ENCODE peak calls at places on chromosomes 11 and 22, in ten cellular contexts. F is cardiac muscle cell, R is IMR-90, I is tibial artery, O is heart right ventricle, L is hepatocyte, B is ascending aorta, V is tibial nerve, Z is neural progenitor cell, U is left ventricle myocardium inferior. M is an unnamed sample.

GRCh38 chr11:120228794-120229384 is 11.1 kb upstream of the POU2F3 start:
- DNase-seq in F (no peak), R (no peak), I (no peak), O (no peak), L (no peak), B (no peak), V (no peak), Z (peak), U (no peak), M (no peak)

GRCh38 chr11:5737091-5737490 is 843 bp downstream of the OR56B1 start:
- DNase-seq in F (no peak), R (peak), I (no peak), O (no peak), L (no peak), B (no peak), V (no peak), Z (no peak), U (no peak), M (no peak)

GRCh38 chr11:763073-763463 is 14.2 kb downstream of the GATD1 start:
- DNase-seq in F (no peak), R (no peak), I (no peak), O (no peak), L (peak), B (no peak), V (no peak), Z (no peak), U (no peak), M (no peak)

GRCh38 chr11:9120659-9121350 is 29.4 kb upstream of the SCUBE2 start:
- DNase-seq in F (peak), R (no peak), I (no peak), O (no peak), L (no peak), B (no peak), V (no peak), Z (peak), U (no peak), M (no peak)

GRCh38 chr11:42524534-42525227 is 787.1 kb upstream of the API5 start:
- DNase-seq in F (peak), R (no peak), I (peak), O (peak), L (peak), B (no peak), V (peak), Z (peak), U (peak), M (no peak)

GRCh38 chr11:125872138-125872491 is 15.4 kb upstream of the HYLS1 start:
- DNase-seq in F (no peak), R (no peak), I (no peak), O (no peak), L (peak), B (no peak), V (no peak), Z (no peak), U (no peak), M (no peak)

GRCh38 chr22:25402160-25402500 is 162.3 kb upstream of the GRK3 start:
- DNase-seq in F (no peak), R (no peak), I (no peak), O (no peak), L (no peak), B (no peak), V (no peak), Z (no peak), U (no peak), M (no peak)

GRCh38 chr11:76947790-76948189 is 86.4 kb upstream of the B3GNT6 start:
- DNase-seq in F (no peak), R (no peak), I (no peak), O (no peak), L (no peak), B (no peak), V (no peak), Z (no peak), U (no peak), M (no peak)

GRCh38 chr22:47570300-47570685 is 807.8 kb downstream of the TBC1D22A start:
- DNase-seq in F (no peak), R (no peak), I (peak), O (no peak), L (no peak), B (peak), V (no peak), Z (no peak), U (no peak), M (no peak)

GRCh38 chr11:46981429-46981828 is 44.9 kb downstream of the CSTPP1 start:
- DNase-seq in F (no peak), R (no peak), I (no peak), O (no peak), L (no peak), B (no peak), V (no peak), Z (no peak), U (no peak), M (no peak)

GRCh38 chr22:41873391-41873790 is 40.5 kb downstream of the SREBF2 start:
- DNase-seq in F (no peak), R (no peak), I (no peak), O (no peak), L (no peak), B (no peak), V (no peak), Z (no peak), U (no peak), M (no peak)

GRCh38 chr22:19429950-19430889 is 1.3 kb downstream of the HIRA start:
- DNase-seq in F (peak), R (peak), I (no peak), O (peak), L (peak), B (no peak), V (no peak), Z (peak), U (peak), M (no peak)

GRCh38 chr11:7457211-7457610 is 28.1 kb upstream of the OLFML1 start:
- DNase-seq in F (no peak), R (no peak), I (no peak), O (no peak), L (no peak), B (no peak), V (no peak), Z (no peak), U (no peak), M (no peak)

GRCh38 chr22:28780296-28780695 is 7.8 kb downstream of the CCDC117 start:
- DNase-seq in F (no peak), R (no peak), I (no peak), O (no peak), L (no peak), B (no peak), V (no peak), Z (no peak), U (no peak), M (no peak)

GRCh38 chr22:36197601-36198146 is 3.9 kb downstream of the APOL4 start:
- DNase-seq in F (peak), R (no peak), I (no peak), O (peak), L (peak), B (peak), V (peak), Z (peak), U (no peak), M (no peak)

GRCh38 chr11:76839326-76839725 is 21.4 kb upstream of the ACER3 start:
- DNase-seq in F (no peak), R (no peak), I (no peak), O (no peak), L (peak), B (no peak), V (no peak), Z (no peak), U (no peak), M (no peak)

GRCh38 chr11:61961570-61962212 is 5.7 kb downstream of the FTH1 start:
- DNase-seq in F (no peak), R (no peak), I (peak), O (peak), L (peak), B (peak), V (peak), Z (no peak), U (peak), M (no peak)

GRCh38 chr11:123838199-123838598 is 32.0 kb upstream of the OR6M1 start:
- DNase-seq in F (peak), R (no peak), I (no peak), O (no peak), L (no peak), B (no peak), V (no peak), Z (no peak), U (no peak), M (no peak)

GRCh38 chr22:50691521-50691920 is 18.9 kb downstream of the SHANK3 start:
- DNase-seq in F (peak), R (peak), I (peak), O (peak), L (no peak), B (peak), V (no peak), Z (peak), U (no peak), M (no peak)

GRCh38 chr11:91243065-91243464 is 981.6 kb upstream of the FAT3 start:
- DNase-seq in F (no peak), R (peak), I (no peak), O (no peak), L (no peak), B (no peak), V (no peak), Z (no peak), U (no peak), M (no peak)

GRCh38 chr11:6746086-6746618 is 25.6 kb downstream of the OR2AG2 start:
- DNase-seq in F (no peak), R (no peak), I (no peak), O (no peak), L (no peak), B (no peak), V (no peak), Z (no peak), U (no peak), M (no peak)

GRCh38 chr22:36790648-36791047 is 14.7 kb upstream of the IFT27 start:
- DNase-seq in F (no peak), R (no peak), I (no peak), O (no peak), L (no peak), B (no peak), V (no peak), Z (no peak), U (no peak), M (no peak)

GRCh38 chr11:57463596-57464342 is 3.4 kb downstream of the RTN4RL2 start:
- DNase-seq in F (no peak), R (no peak), I (no peak), O (no peak), L (no peak), B (no peak), V (no peak), Z (peak), U (no peak), M (no peak)

GRCh38 chr11:96313163-96313562 is 29.8 kb downstream of the MAML2 start:
- DNase-seq in F (no peak), R (no peak), I (no peak), O (no peak), L (no peak), B (no peak), V (no peak), Z (no peak), U (no peak), M (no peak)

GRCh38 chr11:112844530-112844929 is 116.7 kb upstream of the NCAM1 start:
- DNase-seq in F (no peak), R (no peak), I (no peak), O (no peak), L (no peak), B (no peak), V (no peak), Z (peak), U (no peak), M (no peak)

GRCh38 chr11:72441647-72442267 is 7.4 kb upstream of the CLPB start:
- DNase-seq in F (no peak), R (peak), I (no peak), O (peak), L (no peak), B (no peak), V (no peak), Z (no peak), U (no peak), M (no peak)

GRCh38 chr22:32457031-32457430 is 7.2 kb downstream of the BPIFC start:
- DNase-seq in F (no peak), R (no peak), I (no peak), O (no peak), L (no peak), B (no peak), V (no peak), Z (no peak), U (no peak), M (no peak)
- TF ChIP-seq CTCF in F (no peak), R (no peak), I (no peak), O (no peak), L (no peak), B (no peak), V (no peak), Z (no peak), U (no peak), M (no peak)

GRCh38 chr11:28105869-28106268 is 2.1 kb downstream of the KIF18A start:
- DNase-seq in F (no peak), R (no peak), I (no peak), O (no peak), L (no peak), B (no peak), V (no peak), Z (no peak), U (no peak), M (no peak)
- H3K4me3 ChIP-seq in F (peak), R (no peak), I (no peak), O (no peak), L (no peak), B (no peak), V (no peak), Z (peak), U (no peak), M (no peak)

GRCh38 chr22:17774206-17774927 is at the start of gene BID:
- DNase-seq in F (peak), R (peak), I (no peak), O (peak), L (peak), B (no peak), V (no peak), Z (peak), U (peak), M (no peak)

GRCh38 chr22:17772963-17773605 is 1.2 kb downstream of the BID start:
- DNase-seq in F (no peak), R (peak), I (no peak), O (no peak), L (peak), B (no peak), V (no peak), Z (no peak), U (no peak), M (no peak)

GRCh38 chr22:17775781-17776470 is 1.7 kb upstream of the BID start:
- DNase-seq in F (no peak), R (no peak), I (no peak), O (no peak), L (no peak), B (no peak), V (no peak), Z (no peak), U (no peak), M (no peak)

GRCh38 chr22:17773606-17774205 is 563 bp downstream of the BID start:
- DNase-seq in F (peak), R (peak), I (no peak), O (no peak), L (peak), B (no peak), V (no peak), Z (peak), U (peak), M (no peak)

GRCh38 chr22:17774928-17775675 is 833 bp upstream of the BID start:
- DNase-seq in F (no peak), R (no peak), I (no peak), O (no peak), L (no peak), B (no peak), V (no peak), Z (peak), U (no peak), M (no peak)
- H3K27ac ChIP-seq in F (no peak), R (no peak), I (no peak), O (peak), L (no peak), B (no peak), V (no peak), Z (no peak), U (peak), M (no peak)

GRCh38 chr11:74870485-74870884 is 78.4 kb downstream of the XRRA1 start:
- DNase-seq in F (no peak), R (peak), I (no peak), O (no peak), L (no peak), B (no peak), V (no peak), Z (peak), U (no peak), M (no peak)
- TF ChIP-seq CTCF in F (peak), R (peak), I (no peak), O (no peak), L (no peak), B (no peak), V (no peak), Z (peak), U (peak), M (no peak)

DNA sequence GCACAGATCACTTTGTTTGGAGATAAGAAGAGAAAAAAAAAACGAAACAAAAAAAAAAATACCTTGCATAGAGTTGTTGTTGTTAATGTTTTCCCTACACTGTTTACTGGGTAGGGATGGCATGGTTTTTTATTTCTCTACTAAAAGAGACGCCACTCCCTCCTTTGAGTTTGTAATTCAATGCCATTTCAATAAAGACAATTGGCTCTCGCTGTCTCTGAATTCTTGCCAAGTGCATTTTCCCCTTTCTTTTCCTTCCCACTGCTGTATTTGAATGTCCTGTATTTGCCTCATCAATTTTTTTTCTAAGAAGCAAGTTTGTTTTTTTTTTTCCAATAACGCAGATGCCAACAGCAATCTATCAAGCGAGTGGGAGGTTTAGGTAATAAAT is 213.8 kb upstream of the UBASH3B start:
- DNase-seq in F (no peak), R (no peak), I (no peak), O (no peak), L (peak), B (no peak), V (no peak), Z (no peak), U (no peak), M (no peak)
- H3K4me3 ChIP-seq in F (no peak), R (peak), I (peak), O (peak), L (no peak), B (peak), V (peak), Z (peak), U (peak), M (peak)

DNA sequence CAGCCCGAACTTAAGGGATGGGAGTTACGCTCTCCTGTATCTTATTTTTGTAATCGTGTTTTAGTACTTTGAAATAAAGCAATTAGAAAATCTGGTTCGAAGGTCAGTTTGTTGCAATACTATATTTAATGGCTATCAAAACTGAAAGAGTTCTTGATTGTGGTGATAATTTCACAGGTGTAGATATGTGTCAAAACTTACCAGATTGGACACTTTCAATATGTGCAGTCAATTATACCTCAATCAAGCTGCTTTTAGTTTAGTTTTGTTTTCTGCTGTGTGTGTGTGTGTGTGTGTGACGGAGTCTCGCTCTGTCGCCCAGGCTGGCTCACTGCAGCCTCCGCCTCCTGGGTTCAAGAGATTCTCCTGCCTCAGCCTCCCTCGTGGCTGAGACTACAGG is 10.7 kb upstream of the ST14 start:
- DNase-seq in F (no peak), R (no peak), I (no peak), O (no peak), L (no peak), B (no peak), V (no peak), Z (no peak), U (no peak), M (no peak)
- H3K27ac ChIP-seq in F (no peak), R (no peak), I (no peak), O (no peak), L (no peak), B (no peak), V (no peak), Z (no peak), U (no peak), M (no peak)

GRCh38 chr22:22124374-22124773 is 120.2 kb upstream of the VPREB1 start:
- DNase-seq in F (no peak), R (no peak), I (no peak), O (no peak), L (no peak), B (no peak), V (no peak), Z (no peak), U (no peak), M (no peak)
- TF ChIP-seq CTCF in F (no peak), R (no peak), I (no peak), O (no peak), L (no peak), B (no peak), V (no peak), Z (no peak), U (no peak), M (no peak)

DNA sequence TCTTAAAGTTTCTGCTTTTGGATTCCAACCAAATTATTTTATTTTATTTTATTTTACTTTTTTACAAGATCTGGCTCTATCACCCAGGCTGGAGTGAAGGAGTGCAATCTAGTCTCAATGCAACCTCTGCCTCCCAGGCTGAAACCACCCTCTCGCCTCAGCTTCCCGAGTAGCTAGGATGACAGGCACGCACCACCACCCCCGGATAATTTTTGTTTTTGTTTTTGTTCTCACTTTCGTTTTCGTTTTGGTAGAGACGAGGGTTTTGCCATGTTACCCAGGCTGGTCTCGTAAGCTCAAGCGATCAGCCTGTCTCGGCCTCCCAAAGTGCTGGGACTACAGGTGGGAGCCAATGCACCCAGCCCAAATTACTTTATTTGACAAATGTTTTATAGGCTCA is 219.8 kb downstream of the ETS1 start:
- DNase-seq in F (no peak), R (no peak), I (no peak), O (no peak), L (no peak), B (no peak), V (no peak), Z (no peak), U (no peak), M (no peak)
- H3K4me3 ChIP-seq in F (no peak), R (no peak), I (no peak), O (no peak), L (no peak), B (no peak), V (no peak), Z (no peak), U (no peak), M (no peak)

GRCh38 chr22:38258895-38259294 is 13.9 kb downstream of the TMEM184B start:
- DNase-seq in F (no peak), R (peak), I (no peak), O (peak), L (no peak), B (peak), V (no peak), Z (no peak), U (peak), M (no peak)
- H3K27ac ChIP-seq in F (peak), R (no peak), I (peak), O (peak), L (peak), B (peak), V (peak), Z (no peak), U (peak), M (peak)

GRCh38 chr11:67423466-67423865 is 4.8 kb upstream of the RPS6KB2 start:
- DNase-seq in F (no peak), R (no peak), I (no peak), O (no peak), L (no peak), B (no peak), V (no peak), Z (no peak), U (no peak), M (no peak)
- TF ChIP-seq CTCF in F (no peak), R (no peak), I (no peak), O (no peak), L (no peak), B (no peak), V (no peak), Z (no peak), U (no peak), M (no peak)

M was measured in thoracic aorta.